ENCODE peak calls at places on chromosomes 1 and 21, in six cellular contexts. D is T1000; L is globus pallidus; N is stimulated activated CD4-positive, alpha-beta T cell treated with anti-CD3 and anti-CD28 coated beads, Interleukin-4, amount 100 ng/mL, for 4 hours; Y is pancreas; C is adrenal gland. X is an unnamed sample.

GRCh38 chr1:7755448-7755847 is 15.6 kb upstream of the VAMP3 start:
- DNase-seq in D (no peak), L (no peak), N (no peak), Y (no peak), C (no peak), X (no peak)

GRCh38 chr1:178774263-178774662 is 49.2 kb downstream of the RALGPS2 start:
- DNase-seq in D (no peak), L (peak; percentile 22), N (no peak), Y (no peak), C (no peak), X (no peak)

GRCh38 chr21:39616373-39616772 is 3.6 kb downstream of the B3GALT5 start:
- DNase-seq in D (no peak), L (no peak), N (no peak), Y (no peak), C (no peak), X (no peak)

GRCh38 chr1:175861641-175862367 is 118.4 kb upstream of the TNR start:
- DNase-seq in D (no peak), L (no peak), N (no peak), Y (no peak), C (no peak), X (no peak)

GRCh38 chr1:198833706-198834497 is 195.1 kb downstream of the PTPRC start:
- DNase-seq in D (no peak), L (no peak), N (no peak), Y (no peak), C (no peak), X (no peak)

GRCh38 chr1:246608616-246609376 is 42.5 kb downstream of the CNST start:
- DNase-seq in D (peak; percentile 67), L (no peak), N (peak; percentile 44), Y (peak; percentile 81), C (peak; percentile 67), X (peak; percentile 80)

GRCh38 chr1:17539526-17540254 is at the start of gene ARHGEF10L:
- DNase-seq in D (peak; percentile 28), L (no peak), N (no peak), Y (no peak), C (no peak), X (no peak)

GRCh38 chr1:5734414-5734813 is 257.8 kb downstream of the NPHP4 start:
- DNase-seq in D (no peak), L (no peak), N (no peak), Y (no peak), C (no peak), X (no peak)

GRCh38 chr1:115929846-115930245 is 46.5 kb upstream of the SLC22A15 start:
- DNase-seq in D (no peak), L (no peak), N (no peak), Y (no peak), C (peak; percentile 11), X (no peak)

GRCh38 chr21:38478782-38479181 is 19.5 kb downstream of the ERG start:
- DNase-seq in D (no peak), L (no peak), N (no peak), Y (no peak), C (no peak), X (no peak)

GRCh38 chr1:162328507-162328906 is 48.1 kb downstream of the SPATA46 start:
- DNase-seq in D (no peak), L (no peak), N (no peak), Y (no peak), C (no peak), X (no peak)

GRCh38 chr1:13700521-13701273 is 709 bp downstream of the PRDM2 start:
- DNase-seq in D (no peak), L (peak; percentile 47), N (peak; percentile 51), Y (peak; percentile 11), C (peak; percentile 54), X (peak; percentile 56)

GRCh38 chr1:158951956-158952355 is 20.6 kb downstream of the PYHIN1 start:
- DNase-seq in D (no peak), L (no peak), N (no peak), Y (no peak), C (no peak), X (peak; percentile 56)

GRCh38 chr1:56502700-56503245 is 76.6 kb downstream of the PLPP3 start:
- DNase-seq in D (no peak), L (no peak), N (no peak), Y (no peak), C (peak; percentile 69), X (no peak)

GRCh38 chr1:114756009-114756892 is 1.5 kb downstream of the CSDE1 start:
- DNase-seq in D (no peak), L (no peak), N (no peak), Y (no peak), C (no peak), X (no peak)

X was measured in mucosa of descending colon.